ENCODE peak calls at places on chromosome 10, in four cellular contexts. One of them, this sample, is unnamed.

GRCh38 chr10:21272585-21273399 is 252.7 kb downstream of the SKIDA1 start:
- DNase-seq in G401: no peak
- DNase-seq in T-helper 2 cell: no peak
- DNase-seq in HTR-8/SVneo: no peak
- DNase-seq in this sample: no peak

GRCh38 chr10:69802424-69803161 is 887 bp downstream of the COL13A1 start:
- DNase-seq in G401: peak
- DNase-seq in T-helper 2 cell: no peak
- DNase-seq in HTR-8/SVneo: peak
- DNase-seq in this sample: no peak

GRCh38 chr10:127736222-127736914 is 617 bp upstream of the FOXI2 start:
- DNase-seq in G401: no peak
- DNase-seq in T-helper 2 cell: no peak
- DNase-seq in HTR-8/SVneo: no peak
- DNase-seq in this sample: no peak

GRCh38 chr10:104518891-104519290 is 122.2 kb upstream of the SORCS3 start:
- DNase-seq in G401: no peak
- DNase-seq in T-helper 2 cell: no peak
- DNase-seq in HTR-8/SVneo: no peak
- DNase-seq in this sample: no peak

GRCh38 chr10:21715531-21716195 is 181.6 kb downstream of the MLLT10 start:
- DNase-seq in G401: no peak
- DNase-seq in T-helper 2 cell: no peak
- DNase-seq in HTR-8/SVneo: no peak
- DNase-seq in this sample: no peak

GRCh38 chr10:124145109-124145860 is 51.9 kb upstream of the CHST15 start:
- DNase-seq in G401: no peak
- DNase-seq in T-helper 2 cell: no peak
- DNase-seq in HTR-8/SVneo: no peak
- DNase-seq in this sample: no peak

GRCh38 chr10:80526742-80527141 is 11.0 kb upstream of the SH2D4B start:
- DNase-seq in G401: no peak
- DNase-seq in T-helper 2 cell: no peak
- DNase-seq in HTR-8/SVneo: no peak
- DNase-seq in this sample: no peak

GRCh38 chr10:29970012-29970396 is 89.4 kb downstream of the JCAD start:
- DNase-seq in G401: no peak
- DNase-seq in T-helper 2 cell: no peak
- DNase-seq in HTR-8/SVneo: no peak
- DNase-seq in this sample: no peak

GRCh38 chr10:118472415-118472814 is 123.0 kb downstream of the PRLHR start:
- DNase-seq in G401: no peak
- DNase-seq in T-helper 2 cell: no peak
- DNase-seq in HTR-8/SVneo: no peak
- DNase-seq in this sample: no peak

GRCh38 chr10:127907411-127908105 is 655 bp downstream of the PTPRE start:
- DNase-seq in G401: peak
- DNase-seq in T-helper 2 cell: no peak
- DNase-seq in HTR-8/SVneo: no peak
- DNase-seq in this sample: no peak

GRCh38 chr10:62512732-62513475 is 138.7 kb downstream of the ZNF365 start:
- DNase-seq in G401: no peak
- DNase-seq in T-helper 2 cell: no peak
- DNase-seq in HTR-8/SVneo: no peak
- DNase-seq in this sample: no peak

GRCh38 chr10:60032723-60033122 is 126.4 kb upstream of the CCDC6 start:
- DNase-seq in G401: no peak
- DNase-seq in T-helper 2 cell: no peak
- DNase-seq in HTR-8/SVneo: peak
- DNase-seq in this sample: no peak

GRCh38 chr10:97540669-97541500 is 31.7 kb upstream of the ANKRD2 start:
- DNase-seq in G401: peak
- DNase-seq in T-helper 2 cell: no peak
- DNase-seq in HTR-8/SVneo: no peak
- DNase-seq in this sample: no peak

GRCh38 chr10:113187066-113187777 is 237.2 kb downstream of the TCF7L2 start:
- DNase-seq in G401: peak
- DNase-seq in T-helper 2 cell: no peak
- DNase-seq in HTR-8/SVneo: no peak
- DNase-seq in this sample: no peak

GRCh38 chr10:21722209-21722608 is 188.2 kb downstream of the MLLT10 start:
- DNase-seq in G401: no peak
- DNase-seq in T-helper 2 cell: no peak
- DNase-seq in HTR-8/SVneo: no peak
- DNase-seq in this sample: no peak

GRCh38 chr10:113985342-113985844 is 58.3 kb upstream of the ADRB1 start:
- DNase-seq in G401: no peak
- DNase-seq in T-helper 2 cell: no peak
- DNase-seq in HTR-8/SVneo: no peak
- DNase-seq in this sample: no peak

GRCh38 chr10:123331438-123331837 is 177.2 kb downstream of the BUB3 start:
- DNase-seq in G401: no peak
- DNase-seq in T-helper 2 cell: no peak
- DNase-seq in HTR-8/SVneo: no peak
- DNase-seq in this sample: no peak

GRCh38 chr10:103542764-103543616 is 49.5 kb downstream of the NEURL1 start:
- DNase-seq in G401: peak
- DNase-seq in T-helper 2 cell: no peak
- DNase-seq in HTR-8/SVneo: peak
- DNase-seq in this sample: peak

GRCh38 chr10:99779335-99779734 is 3.1 kb upstream of the ABCC2 start:
- DNase-seq in G401: no peak
- DNase-seq in T-helper 2 cell: no peak
- DNase-seq in HTR-8/SVneo: peak
- DNase-seq in this sample: peak

GRCh38 chr10:23994459-23995046 is 214.4 kb upstream of the KIAA1217 start:
- DNase-seq in G401: peak
- DNase-seq in T-helper 2 cell: no peak
- DNase-seq in HTR-8/SVneo: peak
- DNase-seq in this sample: no peak

GRCh38 chr10:131841669-131842139 is 59.1 kb upstream of the PPP2R2D start:
- DNase-seq in G401: no peak
- DNase-seq in T-helper 2 cell: no peak
- DNase-seq in HTR-8/SVneo: no peak
- DNase-seq in this sample: no peak

This sample was measured in pulmonary artery endothelial cell.